ENCODE peak calls at places on chromosomes 1 and 21, in six cellular contexts. U is tibial nerve, T is NCI-H1048, K is GF-D8, C is LoVo, Q is KBM-7. F is an unnamed sample.

GRCh38 chr1:203791498-203791897 is 3.9 kb upstream of the ZBED6 start:
- DNase-seq in T (no peak), K (no peak), C (no peak), U (no peak), Q (no peak), F (no peak)

GRCh38 chr1:38858833-38859560 is 575 bp downstream of the RRAGC start:
- DNase-seq in K (no peak), C (peak), Q (peak), T (no peak), U (peak), F (peak)

GRCh38 chr1:27577504-27578188 is 26.3 kb downstream of the AHDC1 start:
- DNase-seq in K (peak), U (no peak), C (no peak), Q (no peak), T (no peak), F (no peak)

GRCh38 chr1:190250368-190250767 is 227.3 kb downstream of the BRINP3 start:
- DNase-seq in Q (no peak), C (no peak), K (no peak), T (no peak), U (no peak), F (no peak)

GRCh38 chr1:46533179-46533864 is 18.1 kb downstream of the KNCN start:
- DNase-seq in C (no peak), U (no peak), T (no peak), K (no peak), Q (no peak), F (peak)

GRCh38 chr1:162854245-162854860 is 6.6 kb downstream of the CCDC190 start:
- DNase-seq in U (peak), C (peak), T (peak), K (peak), Q (peak), F (peak)

GRCh38 chr1:234909307-234909706 is 219.3 kb downstream of the TOMM20 start:
- DNase-seq in U (no peak), Q (no peak), C (no peak), K (no peak), T (no peak), F (no peak)

GRCh38 chr1:15410223-15410883 is 665 bp downstream of the EFHD2 start:
- DNase-seq in T (no peak), K (no peak), U (no peak), Q (no peak), C (no peak), F (no peak)

GRCh38 chr1:235946570-235946981 is 79.9 kb upstream of the LYST start:
- DNase-seq in Q (peak), K (peak), U (no peak), T (no peak), C (no peak), F (no peak)

GRCh38 chr1:48859429-48859828 is 82.7 kb upstream of the BEND5 start:
- DNase-seq in U (no peak), C (no peak), K (no peak), T (no peak), Q (no peak), F (no peak)

GRCh38 chr1:25513666-25514065 is 29.7 kb upstream of the LDLRAP1 start:
- DNase-seq in C (no peak), T (no peak), K (no peak), Q (no peak), U (no peak), F (no peak)

GRCh38 chr1:1554926-1555915 is 14.8 kb upstream of the TMEM240 start:
- DNase-seq in K (no peak), Q (no peak), U (no peak), T (no peak), C (no peak), F (no peak)

GRCh38 chr21:26965567-26966359 is 1.1 kb downstream of the ADAMTS5 start:
- DNase-seq in T (no peak), Q (no peak), C (no peak), U (no peak), K (no peak), F (no peak)

GRCh38 chr1:224292419-224292818 is 37.6 kb downstream of the NVL start:
- DNase-seq in K (no peak), U (no peak), Q (no peak), C (no peak), T (no peak), F (no peak)

GRCh38 chr21:34201441-34201838 is 128.1 kb downstream of the MRPS6 start:
- DNase-seq in U (no peak), C (no peak), Q (no peak), K (no peak), T (no peak), F (no peak)

GRCh38 chr1:84687703-84688460 is 2.4 kb downstream of the SSX2IP start:
- DNase-seq in K (no peak), Q (no peak), U (no peak), T (no peak), C (no peak), F (no peak)

F was measured in T-helper 2 cell.